ENCODE peak calls at places on chromosomes 13 and 19, in six cellular contexts. R, I, M, H, P and D are unnamed samples.

GRCh38 chr19:9323557-9323918 is 441 bp upstream of the ZNF559 start:
- DNase-seq in R (peak; percentile 36), I (peak; percentile 72), M (peak; percentile 94), H (no peak), P (no peak), D (no peak)

GRCh38 chr19:964761-965694 is 19.1 kb upstream of the WDR18 start:
- DNase-seq in R (no peak), I (no peak), M (peak; percentile 44), H (no peak), P (no peak), D (no peak)

GRCh38 chr19:49491804-49492572 is 4.2 kb upstream of the RPS11 start:
- DNase-seq in R (no peak), I (no peak), M (no peak), H (no peak), P (no peak), D (no peak)

GRCh38 chr13:112233256-112233655 is 142.9 kb upstream of the SPACA7 start:
- DNase-seq in R (no peak), I (no peak), M (no peak), H (no peak), P (no peak), D (no peak)

GRCh38 chr13:111337206-111337605 is 16.8 kb downstream of the TEX29 start:
- DNase-seq in R (no peak), I (no peak), M (peak; percentile 92), H (no peak), P (no peak), D (no peak)

GRCh38 chr13:59801107-59801880 is 362.4 kb downstream of the DIAPH3 start:
- DNase-seq in R (no peak), I (no peak), M (no peak), H (no peak), P (no peak), D (no peak)

GRCh38 chr13:24900507-24900906 is 136.5 kb downstream of the RNF17 start:
- DNase-seq in R (no peak), I (no peak), M (no peak), H (no peak), P (no peak), D (no peak)

GRCh38 chr13:55432814-55433213 is 1707.9 kb upstream of the PRR20A start:
- DNase-seq in R (no peak), I (no peak), M (no peak), H (no peak), P (no peak), D (no peak)

GRCh38 chr13:42876810-42877550 is 95.6 kb downstream of the FAM216B start:
- DNase-seq in R (no peak), I (no peak), M (peak; percentile 88), H (no peak), P (no peak), D (no peak)

GRCh38 chr19:5624154-5624663 is 1.3 kb downstream of the SAFB start:
- DNase-seq in R (no peak), I (no peak), M (peak; percentile 38), H (peak; percentile 19), P (peak; percentile 30), D (peak; percentile 43)

GRCh38 chr19:42352893-42353259 is 27.4 kb downstream of the MEGF8 start:
- DNase-seq in R (no peak), I (no peak), M (no peak), H (no peak), P (no peak), D (no peak)

GRCh38 chr19:35261356-35262100 is 7.2 kb upstream of the USF2 start:
- DNase-seq in R (peak; percentile 3), I (no peak), M (no peak), H (no peak), P (no peak), D (no peak)

GRCh38 chr19:40560092-40560507 is 16.6 kb upstream of the SHKBP1 start:
- DNase-seq in R (no peak), I (no peak), M (no peak), H (no peak), P (no peak), D (no peak)

GRCh38 chr13:110965038-110965754 is 50.3 kb upstream of the ANKRD10 start:
- DNase-seq in R (no peak), I (no peak), M (peak; percentile 95), H (no peak), P (no peak), D (no peak)

GRCh38 chr19:10884273-10884672 is 12.9 kb downstream of the CARM1 start:
- DNase-seq in R (no peak), I (no peak), M (peak; percentile 68), H (no peak), P (no peak), D (no peak)